ENCODE peak calls at places on chromosome 14, in nine cellular contexts. W is mesenteric fat pad; N is AG10803; S is stimulated activated CD4-positive, alpha-beta T cell treated with anti-CD3 and anti-CD28 coated beads, Interleukin-4, amount 100 ng/mL, for 24 hours; V is HuH-7.5; I is fibroblast of villous mesenchyme; B is transverse colon; T is fibroblast of pulmonary artery; U is progenitor cell of endocrine pancreas. E is an unnamed sample.

GRCh38 chr14:36281309-36281708 is 39.1 kb downstream of the MBIP start:
- DNase-seq in N (no peak), U (no peak), T (peak), W (no peak), S (no peak), B (no peak), V (no peak), I (no peak), E (peak)

GRCh38 chr14:60958146-60958545 is 22.7 kb downstream of the TRMT5 start:
- DNase-seq in N (no peak), V (no peak), S (no peak), T (no peak), W (no peak), U (no peak), I (no peak), B (no peak), E (peak)

GRCh38 chr14:106652494-106652893 is 1126.1 kb downstream of the TMEM121 start:
- DNase-seq in T (no peak), W (no peak), S (no peak), U (no peak), I (no peak), N (no peak), V (no peak), B (no peak), E (no peak)

GRCh38 chr14:92314182-92314581 is 8.8 kb upstream of the SLC24A4 start:
- DNase-seq in W (no peak), I (peak), N (peak), V (no peak), T (no peak), S (no peak), U (no peak), B (no peak), E (no peak)

GRCh38 chr14:31893156-31893813 is 183.8 kb upstream of the ARHGAP5 start:
- DNase-seq in T (no peak), B (no peak), V (no peak), S (no peak), W (no peak), U (peak), I (peak), N (no peak), E (no peak)

GRCh38 chr14:41699506-41699905 is 92.8 kb downstream of the LRFN5 start:
- DNase-seq in V (no peak), T (no peak), W (no peak), B (no peak), I (peak), S (no peak), U (no peak), N (no peak), E (no peak)

GRCh38 chr14:36097356-36097755 is 79.2 kb downstream of the PTCSC3 start:
- DNase-seq in I (no peak), N (no peak), S (no peak), W (no peak), T (no peak), U (no peak), B (no peak), V (no peak), E (no peak)

GRCh38 chr14:101196795-101197590 is 293.5 kb upstream of the RTL1 start:
- DNase-seq in T (no peak), U (no peak), I (no peak), N (no peak), S (no peak), W (peak), V (no peak), B (no peak), E (no peak)

GRCh38 chr14:61342486-61342885 is 21.1 kb downstream of the PRKCH start:
- DNase-seq in B (peak), S (peak), W (no peak), I (no peak), U (no peak), V (no peak), T (no peak), N (no peak), E (no peak)

GRCh38 chr14:96589577-96589976 is 87.4 kb downstream of the PAPOLA start:
- DNase-seq in W (no peak), I (no peak), U (no peak), B (no peak), N (no peak), S (no peak), T (no peak), V (no peak), E (no peak)

GRCh38 chr14:102821252-102821651 is 44.0 kb downstream of the TRAF3 start:
- DNase-seq in I (no peak), V (no peak), U (no peak), S (no peak), T (no peak), B (no peak), N (no peak), W (no peak), E (no peak)

GRCh38 chr14:94936411-94936892 is 166.5 kb upstream of the GSC start:
- DNase-seq in S (no peak), U (no peak), W (no peak), V (no peak), I (peak), T (peak), B (peak), N (peak), E (peak)